ENCODE peak calls at places on chromosomes 1 and 21, in seven cellular contexts. F is K562, X is H1, B is GM12891, N is GM12878, U is SK-N-SH, P is HepG2. Y is an unnamed sample.

GRCh38 chr1:168469690-168470089 is 74.1 kb downstream of the XCL2 start:
- DNase-seq in B (no peak), X (no peak), U (peak), N (no peak), P (no peak), F (peak), Y (no peak)

GRCh38 chr1:171641076-171641864 is 11.2 kb downstream of the MYOC start:
- DNase-seq in X (peak), B (no peak), P (no peak), U (no peak), F (no peak), N (no peak), Y (no peak)

GRCh38 chr1:2151252-2151651 is 43.3 kb downstream of the FAAP20 start:
- DNase-seq in F (no peak), P (no peak), B (no peak), X (no peak), U (no peak), N (no peak), Y (no peak)

GRCh38 chr1:16293568-16293967 is 56.6 kb upstream of the CPLANE2 start:
- DNase-seq in P (no peak), F (no peak), X (no peak), B (no peak), U (no peak), N (no peak), Y (no peak)

GRCh38 chr1:109535971-109536491 is 3.6 kb upstream of the GPR61 start:
- DNase-seq in P (no peak), F (no peak), U (no peak), B (no peak), X (no peak), N (no peak), Y (no peak)

GRCh38 chr21:42120056-42120903 is 49.2 kb downstream of the UMODL1 start:
- DNase-seq in F (no peak), P (peak), U (no peak), X (no peak), B (no peak), N (no peak), Y (no peak)

GRCh38 chr21:44878053-44878982 is 4.8 kb upstream of the PTTG1IP start:
- DNase-seq in P (peak), F (no peak), N (no peak), U (no peak), X (no peak), B (no peak), Y (no peak)

GRCh38 chr1:9615316-9616063 is 26.8 kb downstream of the TMEM201 start:
- DNase-seq in X (peak), P (peak), F (peak), U (peak), N (no peak), B (peak), Y (peak)

GRCh38 chr1:77313491-77313890 is 31.7 kb downstream of the AK5 start:
- DNase-seq in N (no peak), B (peak), P (peak), F (peak), X (peak), U (peak), Y (no peak)

GRCh38 chr1:116915182-116915611 is 5.5 kb downstream of the PTGFRN start:
- DNase-seq in U (no peak), B (no peak), X (no peak), F (no peak), N (no peak), P (no peak), Y (no peak)

GRCh38 chr1:168455764-168456163 is 88.0 kb downstream of the XCL2 start:
- DNase-seq in X (no peak), B (no peak), U (no peak), P (no peak), F (no peak), N (no peak), Y (no peak)

GRCh38 chr21:29149771-29150425 is 19.5 kb downstream of the MAP3K7CL start:
- DNase-seq in P (no peak), B (no peak), U (no peak), N (no peak), F (no peak), X (no peak), Y (no peak)

GRCh38 chr1:210757677-210758076 is 376.3 kb downstream of the KCNH1 start:
- DNase-seq in F (no peak), B (no peak), P (no peak), U (no peak), X (no peak), N (no peak), Y (no peak)

GRCh38 chr1:7896994-7897393 is 43.6 kb downstream of the TNFRSF9 start:
- DNase-seq in N (no peak), U (no peak), F (no peak), X (no peak), B (no peak), P (no peak), Y (no peak)

GRCh38 chr1:32706491-32706890 is 3.9 kb upstream of the SYNC start:
- DNase-seq in N (no peak), B (no peak), P (no peak), U (no peak), X (no peak), F (no peak), Y (no peak)

GRCh38 chr1:211323156-211324063 is 3.2 kb upstream of the TRAF5 start:
- DNase-seq in P (peak), B (no peak), F (peak), X (no peak), U (peak), N (no peak), Y (no peak)

GRCh38 chr1:58929667-58930325 is 145.9 kb upstream of the JUN start:
- DNase-seq in X (no peak), B (no peak), P (no peak), F (peak), N (no peak), U (no peak), Y (no peak)

GRCh38 chr1:33008051-33008914 is 28.4 kb downstream of the AK2 start:
- DNase-seq in N (no peak), P (no peak), X (no peak), U (no peak), B (no peak), F (no peak), Y (no peak)

GRCh38 chr1:168303716-168304540 is 23.3 kb downstream of the TBX19 start:
- DNase-seq in N (no peak), U (no peak), X (no peak), F (no peak), P (no peak), B (no peak), Y (no peak)

GRCh38 chr1:247112479-247112781 is 8.3 kb upstream of the ZNF669 start:
- DNase-seq in U (no peak), P (no peak), B (no peak), X (no peak), F (no peak), N (no peak), Y (no peak)

GRCh38 chr1:115239148-115239820 is 98.8 kb downstream of the NGF start:
- DNase-seq in P (no peak), U (no peak), F (no peak), X (no peak), N (no peak), B (no peak), Y (no peak)

GRCh38 chr21:16837319-16837718 is 675.5 kb upstream of the CXADR start:
- DNase-seq in B (no peak), X (no peak), N (no peak), U (no peak), F (no peak), P (no peak), Y (no peak)

GRCh38 chr1:212743901-212744475 is 44.3 kb upstream of the BATF3 start:
- DNase-seq in B (no peak), F (no peak), U (no peak), N (no peak), X (no peak), P (no peak), Y (no peak)

GRCh38 chr1:228735871-228736586 is 750 bp downstream of the RHOU start:
- DNase-seq in U (no peak), P (no peak), B (peak), F (no peak), N (no peak), X (no peak), Y (no peak)

GRCh38 chr1:218336353-218336752 is 8.8 kb upstream of the TGFB2 start:
- DNase-seq in F (no peak), N (no peak), U (peak), B (no peak), P (no peak), X (no peak), Y (no peak)

GRCh38 chr1:218344814-218345672 is at the start of gene TGFB2:
- DNase-seq in X (no peak), F (peak), P (no peak), U (no peak), N (no peak), B (no peak), Y (no peak)

GRCh38 chr1:218342091-218342490 is 3.0 kb upstream of the TGFB2 start:
- DNase-seq in P (no peak), F (no peak), U (no peak), B (no peak), X (no peak), N (no peak), Y (no peak)

GRCh38 chr1:218341325-218341724 is 3.8 kb upstream of the TGFB2 start:
- DNase-seq in B (no peak), N (no peak), X (no peak), U (peak), F (no peak), P (no peak), Y (no peak)

DNA sequence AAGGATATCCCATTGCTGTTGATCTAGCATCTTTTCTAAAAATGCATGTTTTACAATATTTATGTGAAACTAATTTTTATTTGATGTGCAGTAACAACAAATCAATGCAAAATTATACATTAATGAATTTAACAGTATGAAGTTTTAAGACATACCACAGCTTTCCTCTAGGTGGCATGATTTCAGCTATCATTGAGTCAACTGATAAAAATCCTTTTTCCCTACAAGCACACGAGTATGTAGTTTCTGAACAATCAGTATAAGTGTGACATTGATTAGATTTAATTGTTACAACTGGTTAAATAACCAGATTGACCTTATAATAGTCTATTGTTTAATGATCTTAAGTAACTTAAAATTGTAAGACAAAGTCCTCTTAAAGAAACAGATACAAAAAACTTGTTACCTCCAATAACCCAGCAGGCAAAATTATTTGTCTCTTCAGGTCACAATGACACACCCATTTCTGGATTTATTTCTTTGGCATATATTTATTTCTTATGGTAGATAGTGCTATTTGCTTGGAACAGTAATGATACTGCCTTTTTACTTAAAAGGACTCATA is 5.8 kb upstream of the TGFB2 start:
- DNase-seq in F (peak), N (no peak), P (peak), X (no peak), U (no peak), B (no peak), Y (no peak)
- TF ChIP-seq POLR2AphosphoS5 in F (no peak), N (no peak), P (no peak), X (no peak), U (no peak), B (no peak), Y (no peak)

GRCh38 chr1:230793463-230793745 is 46.2 kb downstream of the CAPN9 start:
- DNase-seq in U (no peak), X (no peak), F (no peak), B (no peak), N (no peak), P (no peak), Y (no peak)

GRCh38 chr1:230794871-230795645 is 47.9 kb downstream of the CAPN9 start:
- DNase-seq in F (no peak), N (no peak), U (no peak), B (no peak), X (no peak), P (no peak), Y (no peak)

GRCh38 chr1:230794431-230794830 is 47.2 kb downstream of the CAPN9 start:
- DNase-seq in X (no peak), F (no peak), N (no peak), U (peak), P (no peak), B (no peak), Y (no peak)

GRCh38 chr1:230791986-230792564 is 44.9 kb downstream of the CAPN9 start:
- DNase-seq in B (no peak), N (no peak), X (no peak), F (no peak), P (no peak), U (no peak), Y (no peak)

DNA sequence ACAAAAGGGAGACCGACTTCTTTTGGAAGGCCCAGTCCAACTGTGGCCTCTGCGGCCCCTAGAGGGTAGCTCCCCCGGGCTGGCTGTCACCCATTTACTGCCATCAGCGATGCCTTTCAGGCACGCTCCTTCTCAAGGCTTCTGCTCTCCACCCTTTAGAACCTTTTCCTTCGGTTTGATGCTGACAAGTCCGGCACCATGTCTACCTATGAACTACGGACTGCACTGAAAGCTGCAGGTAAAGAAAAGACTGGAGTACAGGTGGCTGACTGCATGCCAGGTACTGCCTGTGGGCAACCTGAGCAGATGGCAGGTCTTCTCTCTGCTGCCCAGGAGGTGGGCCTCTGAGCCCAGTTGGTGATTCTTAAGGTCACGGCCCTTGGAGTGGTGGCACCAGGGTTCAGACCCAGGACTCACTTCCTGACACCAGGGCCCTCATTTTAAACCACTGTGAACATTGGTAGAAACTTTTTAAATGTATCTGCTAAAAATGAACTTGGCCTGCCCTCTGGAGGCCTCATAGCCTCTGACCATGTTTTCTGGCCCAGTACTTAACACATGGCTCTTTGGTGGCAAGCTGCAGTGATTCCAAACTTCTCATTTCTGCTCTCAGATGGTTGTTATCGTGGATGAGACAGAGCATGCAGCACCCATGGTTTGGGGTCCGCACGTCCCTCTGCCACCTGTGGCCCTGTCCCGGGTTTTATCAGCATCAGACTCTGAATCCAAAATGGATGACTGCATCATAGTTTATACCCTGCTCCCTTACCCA is 45.7 kb downstream of the CAPN9 start:
- DNase-seq in N (no peak), P (peak), F (no peak), U (no peak), B (no peak), X (no peak), Y (no peak)
- TF ChIP-seq TAF1 in N (no peak), P (no peak), F (no peak), U (no peak), B (no peak), X (no peak), Y (no peak)

DNA sequence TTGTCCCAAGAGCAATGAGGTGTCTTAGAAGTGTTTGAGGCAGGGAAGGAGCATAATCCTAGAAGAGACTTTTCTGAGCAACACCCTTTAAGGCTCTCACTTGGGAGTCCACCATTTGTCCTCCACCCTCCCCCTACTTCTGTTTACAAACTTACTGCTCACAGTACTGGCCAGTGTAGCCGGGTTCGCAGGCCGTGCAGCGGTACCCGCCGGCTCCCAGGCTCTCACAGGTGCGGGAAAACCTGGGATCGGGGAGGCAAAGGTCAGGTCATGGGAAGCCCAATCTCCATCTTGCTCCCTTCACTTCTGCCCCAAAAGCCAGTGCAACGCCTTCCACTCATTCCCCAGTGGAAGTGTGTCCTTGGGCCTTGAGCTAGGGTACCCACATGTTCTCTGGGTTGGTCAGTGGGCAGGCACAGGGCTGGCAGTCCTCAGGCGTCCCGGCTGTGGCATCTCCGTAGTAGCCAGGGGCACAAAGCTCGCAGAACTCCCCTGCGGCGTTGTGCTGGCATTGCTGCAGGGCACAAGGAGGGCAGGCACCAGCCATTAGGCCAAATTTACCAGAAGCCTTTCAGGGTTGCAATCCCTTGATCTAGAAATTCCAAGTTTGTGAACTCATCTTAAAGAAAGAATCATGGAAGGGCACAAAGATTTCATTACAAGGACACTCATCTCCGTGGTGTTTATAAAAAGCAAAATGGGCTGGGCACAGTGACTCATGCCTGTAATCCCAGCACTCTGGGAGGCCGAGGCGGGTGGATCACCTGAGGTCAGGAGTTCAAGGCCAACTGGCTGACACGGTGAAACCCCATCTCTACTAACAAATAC is 49.8 kb downstream of the LDLRAD2 start:
- DNase-seq in N (no peak), P (peak), X (no peak), F (no peak), B (no peak), U (no peak), Y (no peak)
- TF ChIP-seq POLR2AphosphoS5 in N (no peak), P (no peak), X (no peak), F (no peak), B (no peak), U (no peak), Y (no peak)

GRCh38 chr1:101150676-101151075 is 86.1 kb upstream of the S1PR1 start:
- DNase-seq in N (no peak), U (no peak), X (no peak), F (no peak), B (no peak), P (peak), Y (no peak)
- TF ChIP-seq TAF1 in N (no peak), U (no peak), X (no peak), F (no peak), B (no peak), P (no peak), Y (no peak)

GRCh38 chr1:20266141-20266540 is 24.5 kb upstream of the VWA5B1 start:
- DNase-seq in N (no peak), F (no peak), B (no peak), U (no peak), X (no peak), P (no peak), Y (no peak)

GRCh38 chr1:20266642-20267041 is 24.0 kb upstream of the VWA5B1 start:
- DNase-seq in F (no peak), U (no peak), B (no peak), P (no peak), X (no peak), N (no peak), Y (no peak)

GRCh38 chr1:20276428-20276827 is 14.2 kb upstream of the VWA5B1 start:
- DNase-seq in P (no peak), F (no peak), X (no peak), B (no peak), N (no peak), U (peak), Y (no peak)

GRCh38 chr1:20271498-20272400 is 18.9 kb upstream of the VWA5B1 start:
- DNase-seq in N (no peak), P (no peak), F (no peak), X (no peak), B (no peak), U (peak), Y (no peak)
- TF ChIP-seq POLR2AphosphoS5 in N (no peak), P (no peak), F (no peak), X (no peak), B (no peak), U (no peak), Y (no peak)

GRCh38 chr1:90068611-90069280 is 73.8 kb downstream of the ZNF326 start:
- DNase-seq in P (no peak), X (no peak), F (no peak), U (no peak), N (no peak), B (no peak), Y (no peak)

GRCh38 chr1:90074137-90074536 is 79.2 kb downstream of the ZNF326 start:
- DNase-seq in N (no peak), B (peak), P (no peak), F (no peak), X (no peak), U (no peak), Y (no peak)

GRCh38 chr1:90074555-90075315 is 79.8 kb downstream of the ZNF326 start:
- DNase-seq in N (no peak), F (no peak), P (no peak), X (no peak), B (no peak), U (no peak), Y (no peak)
- TF ChIP-seq TAF1 in N (no peak), F (no peak), P (no peak), X (no peak), B (no peak), U (no peak), Y (no peak)